ENCODE peak calls at places on chromosomes 16 and 17, in four cellular contexts. One of them, this sample, is unnamed.

GRCh38 chr16:31458073-31458834 is 1.0 kb upstream of the ARMC5 start:
- DNase-seq in stimulated activated naive B cell treated with anti-CD40 and anti-IgM and Interleukin-4, amounts not matched to agents 10 μg/mL and 1 μg/mL and 100 μg/mL, for 72 hours: peak; percentile 37
- DNase-seq in posterior cingulate gyrus: peak; percentile 86
- DNase-seq in fibroblast of lung: peak; percentile 60
- DNase-seq in this sample: no peak

GRCh38 chr17:57874434-57875108 is 24.7 kb upstream of the MRPS23 start:
- DNase-seq in stimulated activated naive B cell treated with anti-CD40 and anti-IgM and Interleukin-4, amounts not matched to agents 10 μg/mL and 1 μg/mL and 100 μg/mL, for 72 hours: no peak
- DNase-seq in posterior cingulate gyrus: peak; percentile 97
- DNase-seq in fibroblast of lung: peak; percentile 97
- DNase-seq in this sample: peak; percentile 78

GRCh38 chr16:88539652-88540345 is 30.4 kb upstream of the ZC3H18 start:
- DNase-seq in stimulated activated naive B cell treated with anti-CD40 and anti-IgM and Interleukin-4, amounts not matched to agents 10 μg/mL and 1 μg/mL and 100 μg/mL, for 72 hours: no peak
- DNase-seq in posterior cingulate gyrus: peak; percentile 57
- DNase-seq in fibroblast of lung: no peak
- DNase-seq in this sample: no peak

GRCh38 chr16:87392823-87393679 is 915 bp downstream of the MAP1LC3B start:
- DNase-seq in stimulated activated naive B cell treated with anti-CD40 and anti-IgM and Interleukin-4, amounts not matched to agents 10 μg/mL and 1 μg/mL and 100 μg/mL, for 72 hours: peak; percentile 23
- DNase-seq in posterior cingulate gyrus: peak; percentile 89
- DNase-seq in fibroblast of lung: peak; percentile 59
- DNase-seq in this sample: no peak

GRCh38 chr17:67995568-67996191 is 589 bp downstream of the C17orf58 start:
- DNase-seq in stimulated activated naive B cell treated with anti-CD40 and anti-IgM and Interleukin-4, amounts not matched to agents 10 μg/mL and 1 μg/mL and 100 μg/mL, for 72 hours: no peak
- DNase-seq in posterior cingulate gyrus: peak; percentile 85
- DNase-seq in fibroblast of lung: peak; percentile 2
- DNase-seq in this sample: no peak

GRCh38 chr17:63646492-63646815 is 24.2 kb downstream of the MAP3K3 start:
- DNase-seq in stimulated activated naive B cell treated with anti-CD40 and anti-IgM and Interleukin-4, amounts not matched to agents 10 μg/mL and 1 μg/mL and 100 μg/mL, for 72 hours: no peak
- DNase-seq in posterior cingulate gyrus: no peak
- DNase-seq in fibroblast of lung: no peak
- DNase-seq in this sample: no peak

GRCh38 chr17:34852614-34853013 is 108.6 kb downstream of the CCT6B start:
- DNase-seq in stimulated activated naive B cell treated with anti-CD40 and anti-IgM and Interleukin-4, amounts not matched to agents 10 μg/mL and 1 μg/mL and 100 μg/mL, for 72 hours: no peak
- DNase-seq in posterior cingulate gyrus: peak; percentile 16
- DNase-seq in fibroblast of lung: no peak
- DNase-seq in this sample: no peak

GRCh38 chr17:9299695-9300094 is 275.9 kb downstream of the STX8 start:
- DNase-seq in stimulated activated naive B cell treated with anti-CD40 and anti-IgM and Interleukin-4, amounts not matched to agents 10 μg/mL and 1 μg/mL and 100 μg/mL, for 72 hours: no peak
- DNase-seq in posterior cingulate gyrus: no peak
- DNase-seq in fibroblast of lung: no peak
- DNase-seq in this sample: no peak

GRCh38 chr17:40900819-40901356 is 15.8 kb upstream of the KRT20 start:
- DNase-seq in stimulated activated naive B cell treated with anti-CD40 and anti-IgM and Interleukin-4, amounts not matched to agents 10 μg/mL and 1 μg/mL and 100 μg/mL, for 72 hours: no peak
- DNase-seq in posterior cingulate gyrus: no peak
- DNase-seq in fibroblast of lung: no peak
- DNase-seq in this sample: no peak

GRCh38 chr17:72126575-72127486 is 6.0 kb downstream of the SOX9 start:
- DNase-seq in stimulated activated naive B cell treated with anti-CD40 and anti-IgM and Interleukin-4, amounts not matched to agents 10 μg/mL and 1 μg/mL and 100 μg/mL, for 72 hours: no peak
- DNase-seq in posterior cingulate gyrus: no peak
- DNase-seq in fibroblast of lung: peak; percentile 92
- DNase-seq in this sample: no peak

GRCh38 chr16:67676939-67677338 is 10.3 kb downstream of the C16orf86 start:
- DNase-seq in stimulated activated naive B cell treated with anti-CD40 and anti-IgM and Interleukin-4, amounts not matched to agents 10 μg/mL and 1 μg/mL and 100 μg/mL, for 72 hours: no peak
- DNase-seq in posterior cingulate gyrus: peak; percentile 12
- DNase-seq in fibroblast of lung: no peak
- DNase-seq in this sample: no peak

GRCh38 chr17:57107498-57108101 is 22.6 kb downstream of the AKAP1 start:
- DNase-seq in stimulated activated naive B cell treated with anti-CD40 and anti-IgM and Interleukin-4, amounts not matched to agents 10 μg/mL and 1 μg/mL and 100 μg/mL, for 72 hours: no peak
- DNase-seq in posterior cingulate gyrus: no peak
- DNase-seq in fibroblast of lung: peak; percentile 61
- DNase-seq in this sample: no peak

GRCh38 chr16:12780467-12780866 is 23.2 kb downstream of the CPPED1 start:
- DNase-seq in stimulated activated naive B cell treated with anti-CD40 and anti-IgM and Interleukin-4, amounts not matched to agents 10 μg/mL and 1 μg/mL and 100 μg/mL, for 72 hours: no peak
- DNase-seq in posterior cingulate gyrus: no peak
- DNase-seq in fibroblast of lung: no peak
- DNase-seq in this sample: no peak

GRCh38 chr17:18380471-18381157 is 3.0 kb downstream of the EVPLL start:
- DNase-seq in stimulated activated naive B cell treated with anti-CD40 and anti-IgM and Interleukin-4, amounts not matched to agents 10 μg/mL and 1 μg/mL and 100 μg/mL, for 72 hours: no peak
- DNase-seq in posterior cingulate gyrus: peak; percentile 77
- DNase-seq in fibroblast of lung: no peak
- DNase-seq in this sample: no peak

GRCh38 chr16:57540906-57541753 is 1.3 kb upstream of the ADGRG5 start:
- DNase-seq in stimulated activated naive B cell treated with anti-CD40 and anti-IgM and Interleukin-4, amounts not matched to agents 10 μg/mL and 1 μg/mL and 100 μg/mL, for 72 hours: no peak
- DNase-seq in posterior cingulate gyrus: no peak
- DNase-seq in fibroblast of lung: no peak
- DNase-seq in this sample: no peak

GRCh38 chr16:11007714-11008240 is 63.4 kb downstream of the CLEC16A start:
- DNase-seq in stimulated activated naive B cell treated with anti-CD40 and anti-IgM and Interleukin-4, amounts not matched to agents 10 μg/mL and 1 μg/mL and 100 μg/mL, for 72 hours: no peak
- DNase-seq in posterior cingulate gyrus: no peak
- DNase-seq in fibroblast of lung: no peak
- DNase-seq in this sample: no peak

GRCh38 chr16:30519120-30520049 is 7.0 kb downstream of the ZNF768 start:
- DNase-seq in stimulated activated naive B cell treated with anti-CD40 and anti-IgM and Interleukin-4, amounts not matched to agents 10 μg/mL and 1 μg/mL and 100 μg/mL, for 72 hours: no peak
- DNase-seq in posterior cingulate gyrus: peak; percentile 57
- DNase-seq in fibroblast of lung: no peak
- DNase-seq in this sample: no peak

GRCh38 chr16:70493863-70494770 is 29.2 kb downstream of the COG4 start:
- DNase-seq in stimulated activated naive B cell treated with anti-CD40 and anti-IgM and Interleukin-4, amounts not matched to agents 10 μg/mL and 1 μg/mL and 100 μg/mL, for 72 hours: no peak
- DNase-seq in posterior cingulate gyrus: peak; percentile 45
- DNase-seq in fibroblast of lung: no peak
- DNase-seq in this sample: no peak

GRCh38 chr17:41544497-41544896 is 16.4 kb upstream of the KRT19 start:
- DNase-seq in stimulated activated naive B cell treated with anti-CD40 and anti-IgM and Interleukin-4, amounts not matched to agents 10 μg/mL and 1 μg/mL and 100 μg/mL, for 72 hours: no peak
- DNase-seq in posterior cingulate gyrus: peak; percentile 44
- DNase-seq in fibroblast of lung: no peak
- DNase-seq in this sample: no peak

GRCh38 chr16:56726926-56727325 is 3.0 kb upstream of the NUP93 start:
- DNase-seq in stimulated activated naive B cell treated with anti-CD40 and anti-IgM and Interleukin-4, amounts not matched to agents 10 μg/mL and 1 μg/mL and 100 μg/mL, for 72 hours: no peak
- DNase-seq in posterior cingulate gyrus: no peak
- DNase-seq in fibroblast of lung: no peak
- DNase-seq in this sample: no peak

GRCh38 chr17:57890857-57891232 is 41.0 kb upstream of the MRPS23 start:
- DNase-seq in stimulated activated naive B cell treated with anti-CD40 and anti-IgM and Interleukin-4, amounts not matched to agents 10 μg/mL and 1 μg/mL and 100 μg/mL, for 72 hours: no peak
- DNase-seq in posterior cingulate gyrus: peak; percentile 59
- DNase-seq in fibroblast of lung: no peak
- DNase-seq in this sample: no peak

GRCh38 chr16:89112377-89113151 is 18.9 kb downstream of the ACSF3 start:
- DNase-seq in stimulated activated naive B cell treated with anti-CD40 and anti-IgM and Interleukin-4, amounts not matched to agents 10 μg/mL and 1 μg/mL and 100 μg/mL, for 72 hours: no peak
- DNase-seq in posterior cingulate gyrus: peak; percentile 55
- DNase-seq in fibroblast of lung: no peak
- DNase-seq in this sample: no peak

GRCh38 chr16:24721830-24722238 is 7.6 kb upstream of the TNRC6A start:
- DNase-seq in stimulated activated naive B cell treated with anti-CD40 and anti-IgM and Interleukin-4, amounts not matched to agents 10 μg/mL and 1 μg/mL and 100 μg/mL, for 72 hours: no peak
- DNase-seq in posterior cingulate gyrus: no peak
- DNase-seq in fibroblast of lung: peak; percentile 73
- DNase-seq in this sample: no peak

GRCh38 chr17:82219753-82220709 is 7.4 kb upstream of the CCDC57 start:
- DNase-seq in stimulated activated naive B cell treated with anti-CD40 and anti-IgM and Interleukin-4, amounts not matched to agents 10 μg/mL and 1 μg/mL and 100 μg/mL, for 72 hours: no peak
- DNase-seq in posterior cingulate gyrus: no peak
- DNase-seq in fibroblast of lung: no peak
- DNase-seq in this sample: no peak